ENCODE peak calls at places on chromosomes 16 and 17, in seven cellular contexts. B is SK-N-SH, Z is GM12892, K is HepG2, L is K562, M is H1, C is GM12878. V is an unnamed sample.

GRCh38 chr16:51807551-51807950 is 656.5 kb upstream of the SALL1 start:
- DNase-seq in K (no peak), L (no peak), M (no peak), C (no peak), Z (no peak), B (no peak), V (no peak)

GRCh38 chr17:7112527-7113108 is 2.0 kb downstream of the ASGR2 start:
- DNase-seq in K (peak), C (no peak), Z (no peak), M (no peak), L (no peak), B (no peak), V (no peak)

GRCh38 chr17:69763503-69763902 is 311.5 kb upstream of the KCNJ16 start:
- DNase-seq in C (no peak), L (no peak), B (no peak), K (no peak), Z (no peak), M (no peak), V (no peak)

GRCh38 chr16:75000481-75001081 is 1.8 kb downstream of the ZNRF1 start:
- DNase-seq in B (peak), L (no peak), K (no peak), Z (no peak), C (no peak), M (no peak), V (no peak)

GRCh38 chr16:20897897-20898296 is 2.3 kb downstream of the DCUN1D3 start:
- DNase-seq in K (no peak), Z (no peak), C (no peak), B (no peak), M (no peak), L (no peak), V (no peak)

GRCh38 chr16:1691956-1692355 is 13.9 kb downstream of the JPT2 start:
- DNase-seq in M (no peak), L (no peak), Z (no peak), K (no peak), B (no peak), C (no peak), V (no peak)

GRCh38 chr16:56357291-56357764 is 68.0 kb downstream of the AMFR start:
- DNase-seq in C (no peak), Z (no peak), L (no peak), M (no peak), K (no peak), B (peak), V (peak)

GRCh38 chr17:1957037-1957436 is 68.1 kb downstream of the RTN4RL1 start:
- DNase-seq in C (no peak), B (no peak), K (no peak), L (no peak), M (no peak), Z (no peak), V (no peak)

GRCh38 chr16:252366-253337 is 18.0 kb downstream of the FAM234A start:
- DNase-seq in Z (peak), L (peak), C (peak), M (no peak), K (no peak), B (no peak), V (peak)

GRCh38 chr17:50274142-50274944 is at the start of gene TMEM92:
- DNase-seq in B (peak), M (peak), Z (peak), K (no peak), L (peak), C (no peak), V (no peak)

GRCh38 chr17:78168906-78169793 is 769 bp downstream of the SYNGR2 start:
- DNase-seq in B (peak), M (no peak), Z (peak), C (no peak), K (no peak), L (peak), V (no peak)

GRCh38 chr17:8693328-8693727 is 51.3 kb downstream of the CCDC42 start:
- DNase-seq in C (no peak), K (no peak), B (no peak), M (no peak), L (no peak), Z (no peak), V (no peak)

GRCh38 chr16:28301620-28302019 is 9.3 kb downstream of the SBK1 start:
- DNase-seq in M (no peak), B (no peak), Z (no peak), L (no peak), K (no peak), C (no peak), V (no peak)

GRCh38 chr16:11819798-11820197 is 22.7 kb upstream of the ZC3H7A start:
- DNase-seq in Z (no peak), K (no peak), L (no peak), M (no peak), B (no peak), C (no peak), V (no peak)

GRCh38 chr16:19555938-19556778 is 655 bp downstream of the VPS35L start:
- DNase-seq in C (peak), B (peak), Z (peak), M (peak), L (peak), K (no peak), V (peak)

GRCh38 chr17:1998426-1998784 is 26.7 kb downstream of the RTN4RL1 start:
- DNase-seq in K (no peak), M (no peak), L (no peak), Z (no peak), C (no peak), B (peak), V (no peak)

GRCh38 chr16:65782537-65783290 is 583.8 kb upstream of the CDH5 start:
- DNase-seq in B (no peak), Z (no peak), M (no peak), C (no peak), K (no peak), L (no peak), V (no peak)

GRCh38 chr16:1890024-1890700 is 18.2 kb upstream of the MEIOB start:
- DNase-seq in Z (no peak), L (peak), K (no peak), M (no peak), B (peak), C (no peak), V (no peak)

GRCh38 chr16:18937390-18937789 is 11.2 kb upstream of the SMG1 start:
- DNase-seq in B (no peak), C (no peak), K (no peak), M (no peak), Z (no peak), L (no peak), V (no peak)

GRCh38 chr17:80830020-80830780 is 161.4 kb upstream of the CHMP6 start:
- DNase-seq in B (no peak), L (no peak), Z (no peak), C (no peak), K (no peak), M (no peak), V (no peak)

GRCh38 chr17:80832266-80832676 is 159.4 kb upstream of the CHMP6 start:
- DNase-seq in C (no peak), B (peak), K (no peak), L (peak), M (no peak), Z (no peak), V (no peak)

GRCh38 chr17:80829166-80829813 is 162.4 kb upstream of the CHMP6 start:
- DNase-seq in B (no peak), M (no peak), Z (no peak), K (no peak), L (no peak), C (no peak), V (no peak)

GRCh38 chr17:80832888-80833583 is 158.6 kb upstream of the CHMP6 start:
- DNase-seq in Z (peak), L (peak), C (peak), B (peak), M (peak), K (peak), V (peak)

GRCh38 chr17:80831481-80831880 is 160.2 kb upstream of the CHMP6 start:
- DNase-seq in Z (no peak), C (no peak), K (no peak), B (no peak), M (no peak), L (no peak), V (no peak)
- TF ChIP-seq TAF1 in Z (no peak), C (no peak), K (no peak), B (no peak), M (no peak), L (no peak), V (no peak)

GRCh38 chr17:18377437-18378204 is at the start of gene EVPLL:
- DNase-seq in M (no peak), K (no peak), C (no peak), B (peak), L (no peak), Z (no peak), V (no peak)
- TF ChIP-seq TAF1 in M (no peak), K (no peak), C (no peak), B (no peak), L (no peak), Z (no peak), V (no peak)

DNA sequence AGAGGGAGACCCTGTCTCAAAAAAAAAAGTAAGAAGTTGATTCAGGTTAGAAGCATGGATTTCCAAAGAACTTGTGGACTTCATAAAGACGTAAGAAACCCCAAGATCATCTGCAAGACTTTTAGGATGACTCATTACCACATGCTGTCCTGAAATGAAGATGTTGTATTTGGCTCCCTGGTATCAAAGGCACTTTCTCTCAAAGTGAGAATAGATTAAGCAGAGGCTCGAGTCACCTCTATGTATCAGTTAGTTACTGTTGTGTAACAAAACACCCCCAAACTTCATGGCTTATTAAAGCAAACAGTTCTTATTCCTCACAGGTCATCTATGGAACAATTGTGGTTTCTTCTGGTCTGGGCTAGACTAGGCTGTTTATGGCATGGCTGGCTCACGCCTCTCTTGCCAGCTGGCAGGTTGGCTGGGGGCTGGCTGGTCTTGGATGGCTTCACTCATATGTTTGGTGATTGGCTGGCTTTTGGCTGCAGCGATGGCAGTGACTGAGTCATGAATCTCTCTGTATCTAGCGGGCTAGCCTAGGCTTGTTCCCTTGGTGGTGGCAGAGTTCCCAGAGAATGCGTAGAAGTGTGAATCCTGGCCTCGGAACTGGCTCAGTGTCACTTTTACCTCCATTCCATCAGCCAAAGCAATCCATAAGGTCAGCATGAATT is 60.4 kb upstream of the MSI2 start:
- DNase-seq in K (no peak), M (no peak), B (no peak), C (no peak), Z (no peak), L (no peak), V (no peak)
- TF ChIP-seq TAF1 in K (no peak), M (no peak), B (no peak), C (no peak), Z (no peak), L (no peak), V (no peak)

GRCh38 chr17:3802461-3803307 is 1.7 kb upstream of the ITGAE start:
- DNase-seq in L (no peak), B (no peak), Z (no peak), K (peak), M (no peak), C (no peak), V (no peak)
- TF ChIP-seq TAF1 in L (no peak), B (no peak), Z (no peak), K (peak), M (no peak), C (no peak), V (no peak)

GRCh38 chr17:28700278-28700677 is 11.4 kb downstream of the PROCA1 start:
- DNase-seq in K (no peak), B (no peak), Z (no peak), C (no peak), M (no peak), L (peak), V (no peak)
- TF ChIP-seq TAF1 in K (no peak), B (no peak), Z (no peak), C (no peak), M (no peak), L (no peak), V (no peak)

GRCh38 chr17:335691-336090 is 16.9 kb downstream of the RPH3AL start:
- DNase-seq in L (no peak), B (no peak), M (no peak), K (no peak), C (no peak), Z (no peak), V (no peak)

GRCh38 chr17:337453-337852 is 15.2 kb downstream of the RPH3AL start:
- DNase-seq in C (no peak), L (no peak), M (no peak), Z (no peak), K (no peak), B (no peak), V (no peak)

GRCh38 chr17:337022-337420 is 15.6 kb downstream of the RPH3AL start:
- DNase-seq in B (no peak), L (no peak), C (no peak), K (no peak), M (no peak), Z (no peak), V (no peak)

GRCh38 chr17:334974-335481 is 17.6 kb downstream of the RPH3AL start:
- DNase-seq in M (no peak), C (no peak), K (no peak), Z (no peak), L (no peak), B (no peak), V (no peak)

DNA sequence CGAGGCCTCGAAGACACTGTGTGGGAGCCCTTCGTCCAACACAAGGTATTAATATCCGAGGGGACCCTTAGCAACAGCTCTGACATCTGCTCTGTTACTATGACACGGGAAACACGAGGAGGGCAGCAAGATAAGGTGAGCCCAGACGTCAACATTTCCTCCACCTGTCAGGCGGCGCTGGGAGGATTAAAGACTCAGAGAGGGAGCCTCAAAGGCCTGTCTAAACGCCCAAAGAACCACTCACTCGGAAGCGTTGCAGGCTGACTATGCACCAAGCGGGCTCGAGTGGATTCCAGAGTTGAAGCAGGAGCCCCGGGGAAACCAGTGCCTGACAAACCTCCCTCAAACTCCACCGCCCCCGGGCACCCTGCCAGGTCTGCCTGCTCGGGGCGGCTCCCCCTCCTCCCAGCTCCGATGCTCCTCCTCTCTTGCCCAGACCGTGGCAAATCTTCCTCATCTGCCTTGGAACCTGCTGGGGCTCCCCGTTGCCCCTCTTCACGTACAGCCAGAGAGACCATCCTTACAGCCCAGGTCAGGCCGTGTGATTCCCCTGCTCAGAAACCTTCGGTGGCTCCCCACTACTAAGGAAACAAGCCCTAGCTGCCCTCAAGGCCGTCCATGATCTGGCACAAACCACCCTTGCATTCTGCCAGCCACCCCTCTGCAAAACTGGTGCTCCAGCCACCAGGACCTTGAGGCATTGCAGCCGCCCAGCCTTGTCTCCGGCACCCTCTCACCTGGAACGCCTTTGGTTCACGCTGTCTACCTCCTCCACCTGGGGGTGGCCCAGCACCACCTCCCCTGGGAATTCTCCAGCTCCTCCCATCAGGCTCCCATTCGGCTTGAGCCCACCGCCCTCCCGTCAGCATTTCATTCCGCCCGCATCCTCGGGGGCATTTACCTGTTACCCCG is 16.2 kb downstream of the RPH3AL start:
- DNase-seq in L (no peak), M (no peak), Z (no peak), B (peak), K (no peak), C (no peak), V (no peak)
- TF ChIP-seq TAF1 in L (no peak), M (no peak), Z (no peak), B (no peak), K (no peak), C (no peak), V (no peak)

DNA sequence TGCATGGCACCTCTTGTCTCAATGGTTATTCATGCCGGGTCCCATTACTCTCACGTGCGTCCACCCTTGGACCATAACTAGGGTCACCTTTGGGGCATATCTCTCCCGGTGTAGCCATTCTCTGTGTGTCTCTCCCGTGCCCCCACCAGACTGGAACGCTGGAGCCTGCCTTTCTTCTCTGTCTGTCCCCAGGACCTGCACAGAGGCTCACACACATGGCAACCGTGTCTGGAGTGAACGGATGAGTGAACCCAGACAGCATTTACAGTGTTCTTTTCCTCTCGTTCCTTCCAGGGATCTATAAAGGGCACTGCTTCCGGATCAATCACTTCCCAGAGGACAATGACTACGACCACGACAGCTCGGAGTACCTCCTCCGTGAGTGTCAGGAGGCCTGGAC is 26.5 kb upstream of the CACNG1 start:
- DNase-seq in L (no peak), M (no peak), C (no peak), B (no peak), Z (no peak), K (no peak), V (no peak)
- TF ChIP-seq TAF1 in L (no peak), M (no peak), C (no peak), B (no peak), Z (no peak), K (no peak), V (no peak)

GRCh38 chr17:40556884-40557414 is 8.3 kb downstream of the CCR7 start:
- DNase-seq in K (no peak), B (peak), C (no peak), Z (no peak), M (no peak), L (peak), V (no peak)
- TF ChIP-seq TAF1 in K (no peak), B (no peak), C (no peak), Z (no peak), M (no peak), L (no peak), V (no peak)

GRCh38 chr16:72286936-72287620 is 115.1 kb upstream of the PMFBP1 start:
- DNase-seq in M (no peak), K (no peak), Z (no peak), L (no peak), B (no peak), C (no peak), V (no peak)
- TF ChIP-seq TAF1 in M (no peak), K (no peak), Z (no peak), L (no peak), B (no peak), C (no peak), V (no peak)

V was measured in GM12891.